ENCODE peak calls at places on chromosomes 12 and 14, in nine cellular contexts. One of them, this sample, is unnamed.
A peak's percentile ranks its signal among the peaks of the same experiment; 100 is the strongest.

GRCh38 chr14:21068521-21069387 is 1.4 kb upstream of the ARHGEF40 start:
- DNase-seq in IMR-90: peak; percentile 52
- DNase-seq in right lobe of liver: peak; percentile 60
- DNase-seq in body of pancreas: peak; percentile 70
- DNase-seq in MM.1S: peak; percentile 36
- DNase-seq in sigmoid colon: peak; percentile 83
- DNase-seq in hepatocyte: peak; percentile 80
- DNase-seq in kidney: peak; percentile 79
- DNase-seq in adrenal gland: no peak
- DNase-seq in this sample: peak; percentile 63

GRCh38 chr14:21768116-21768874 is 94.7 kb upstream of the OR4E1 start:
- DNase-seq in IMR-90: peak; percentile 1
- DNase-seq in right lobe of liver: no peak
- DNase-seq in body of pancreas: no peak
- DNase-seq in MM.1S: peak; percentile 79
- DNase-seq in sigmoid colon: no peak
- DNase-seq in hepatocyte: peak; percentile 55
- DNase-seq in kidney: no peak
- DNase-seq in adrenal gland: no peak
- DNase-seq in this sample: peak; percentile 65

GRCh38 chr14:69879175-69880047 is at the start of gene SMOC1:
- DNase-seq in IMR-90: peak; percentile 79
- DNase-seq in right lobe of liver: peak; percentile 95
- DNase-seq in body of pancreas: peak; percentile 82
- DNase-seq in MM.1S: peak; percentile 80
- DNase-seq in sigmoid colon: no peak
- DNase-seq in hepatocyte: peak; percentile 80
- DNase-seq in kidney: peak; percentile 81
- DNase-seq in adrenal gland: peak; percentile 67
- DNase-seq in this sample: peak; percentile 90

GRCh38 chr12:119894916-119895315 is 17.8 kb upstream of the CIT start:
- DNase-seq in IMR-90: no peak
- DNase-seq in right lobe of liver: no peak
- DNase-seq in body of pancreas: no peak
- DNase-seq in MM.1S: no peak
- DNase-seq in sigmoid colon: no peak
- DNase-seq in hepatocyte: no peak
- DNase-seq in kidney: no peak
- DNase-seq in adrenal gland: no peak
- DNase-seq in this sample: no peak

GRCh38 chr14:67191768-67192290 is 2.6 kb downstream of the GARIN2 start:
- DNase-seq in IMR-90: peak; percentile 48
- DNase-seq in right lobe of liver: no peak
- DNase-seq in body of pancreas: no peak
- DNase-seq in MM.1S: no peak
- DNase-seq in sigmoid colon: no peak
- DNase-seq in hepatocyte: no peak
- DNase-seq in kidney: no peak
- DNase-seq in adrenal gland: no peak
- DNase-seq in this sample: no peak

GRCh38 chr12:19941096-19941495 is 427.2 kb upstream of the PDE3A start:
- DNase-seq in IMR-90: no peak
- DNase-seq in right lobe of liver: no peak
- DNase-seq in body of pancreas: no peak
- DNase-seq in MM.1S: no peak
- DNase-seq in sigmoid colon: no peak
- DNase-seq in hepatocyte: no peak
- DNase-seq in kidney: no peak
- DNase-seq in adrenal gland: no peak
- DNase-seq in this sample: no peak

GRCh38 chr14:64232095-64232830 is 61.9 kb downstream of the ESR2 start:
- DNase-seq in IMR-90: peak; percentile 96
- DNase-seq in right lobe of liver: no peak
- DNase-seq in body of pancreas: no peak
- DNase-seq in MM.1S: no peak
- DNase-seq in sigmoid colon: no peak
- DNase-seq in hepatocyte: no peak
- DNase-seq in kidney: no peak
- DNase-seq in adrenal gland: peak; percentile 85
- DNase-seq in this sample: no peak

GRCh38 chr12:43282106-43282505 is 269.9 kb downstream of the ADAMTS20 start:
- DNase-seq in IMR-90: peak; percentile 65
- DNase-seq in right lobe of liver: no peak
- DNase-seq in body of pancreas: no peak
- DNase-seq in MM.1S: peak; percentile 32
- DNase-seq in sigmoid colon: no peak
- DNase-seq in hepatocyte: peak; percentile 24
- DNase-seq in kidney: no peak
- DNase-seq in adrenal gland: no peak
- DNase-seq in this sample: peak; percentile 34

GRCh38 chr12:22287776-22288621 is 46.5 kb downstream of the ST8SIA1 start:
- DNase-seq in IMR-90: peak; percentile 70
- DNase-seq in right lobe of liver: no peak
- DNase-seq in body of pancreas: no peak
- DNase-seq in MM.1S: no peak
- DNase-seq in sigmoid colon: no peak
- DNase-seq in hepatocyte: no peak
- DNase-seq in kidney: no peak
- DNase-seq in adrenal gland: no peak
- DNase-seq in this sample: no peak

GRCh38 chr12:63845726-63846125 is 1.2 kb downstream of the SRGAP1 start:
- DNase-seq in IMR-90: peak; percentile 54
- DNase-seq in right lobe of liver: no peak
- DNase-seq in body of pancreas: no peak
- DNase-seq in MM.1S: no peak
- DNase-seq in sigmoid colon: no peak
- DNase-seq in hepatocyte: peak; percentile 60
- DNase-seq in kidney: no peak
- DNase-seq in adrenal gland: no peak
- DNase-seq in this sample: peak; percentile 13

DNA sequence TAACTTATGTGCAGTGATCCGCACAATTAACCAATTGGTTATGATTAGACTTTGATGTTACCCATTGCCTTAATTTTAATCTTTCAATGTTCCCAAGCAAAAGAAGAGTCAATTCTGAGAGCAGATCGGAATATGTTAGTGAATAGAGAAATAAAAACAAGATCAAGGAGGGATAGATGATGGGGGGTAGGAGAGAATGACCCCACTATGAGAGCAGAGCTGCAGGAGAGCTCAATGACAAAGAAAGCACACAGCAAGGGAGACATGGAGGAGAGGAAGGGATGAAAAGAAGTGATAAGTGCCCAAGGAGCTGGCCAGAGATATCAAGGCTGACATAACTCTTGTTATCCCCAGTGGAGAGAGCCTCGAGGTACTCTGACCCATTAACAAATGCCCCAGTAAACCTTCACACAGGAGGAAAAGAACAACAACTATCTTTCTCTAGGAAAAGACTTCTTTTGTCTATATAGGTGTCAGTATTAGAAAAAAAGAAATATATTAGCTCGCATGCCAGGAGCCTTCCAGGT is 52.9 kb upstream of the ANP32D start:
- DNase-seq in IMR-90: no peak
- DNase-seq in right lobe of liver: no peak
- DNase-seq in body of pancreas: no peak
- DNase-seq in MM.1S: no peak
- DNase-seq in sigmoid colon: no peak
- DNase-seq in hepatocyte: no peak
- DNase-seq in kidney: no peak
- DNase-seq in adrenal gland: no peak
- DNase-seq in this sample: no peak
- H3K27ac ChIP-seq in IMR-90: no peak overlapping the region
- H3K27ac ChIP-seq in right lobe of liver: no peak overlapping the region
- H3K27ac ChIP-seq in body of pancreas: no peak overlapping the region
- H3K27ac ChIP-seq in MM.1S: no peak overlapping the region
- H3K27ac ChIP-seq in sigmoid colon: no peak overlapping the region
- H3K27ac ChIP-seq in hepatocyte: peak overlapping the region; percentile 35
- H3K27ac ChIP-seq in kidney: no peak overlapping the region
- H3K27ac ChIP-seq in adrenal gland: no peak overlapping the region
- H3K27ac ChIP-seq in this sample: no peak overlapping the region

GRCh38 chr12:111425655-111426054 is 19.9 kb downstream of the SH2B3 start:
- DNase-seq in IMR-90: peak; percentile 39
- DNase-seq in right lobe of liver: peak; percentile 71
- DNase-seq in body of pancreas: no peak
- DNase-seq in MM.1S: no peak
- DNase-seq in sigmoid colon: no peak
- DNase-seq in hepatocyte: no peak
- DNase-seq in kidney: no peak
- DNase-seq in adrenal gland: no peak
- DNase-seq in this sample: no peak

GRCh38 chr12:111424793-111425251 is 19.1 kb downstream of the SH2B3 start:
- DNase-seq in IMR-90: no peak
- DNase-seq in right lobe of liver: no peak
- DNase-seq in body of pancreas: no peak
- DNase-seq in MM.1S: no peak
- DNase-seq in sigmoid colon: no peak
- DNase-seq in hepatocyte: no peak
- DNase-seq in kidney: peak; percentile 66
- DNase-seq in adrenal gland: no peak
- DNase-seq in this sample: no peak

GRCh38 chr12:111428081-111428727 is 22.5 kb downstream of the SH2B3 start:
- DNase-seq in IMR-90: no peak
- DNase-seq in right lobe of liver: no peak
- DNase-seq in body of pancreas: no peak
- DNase-seq in MM.1S: no peak
- DNase-seq in sigmoid colon: no peak
- DNase-seq in hepatocyte: no peak
- DNase-seq in kidney: no peak
- DNase-seq in adrenal gland: no peak
- DNase-seq in this sample: no peak

GRCh38 chr12:111427417-111428074 is 21.8 kb downstream of the SH2B3 start:
- DNase-seq in IMR-90: no peak
- DNase-seq in right lobe of liver: no peak
- DNase-seq in body of pancreas: no peak
- DNase-seq in MM.1S: no peak
- DNase-seq in sigmoid colon: no peak
- DNase-seq in hepatocyte: no peak
- DNase-seq in kidney: no peak
- DNase-seq in adrenal gland: no peak
- DNase-seq in this sample: no peak

DNA sequence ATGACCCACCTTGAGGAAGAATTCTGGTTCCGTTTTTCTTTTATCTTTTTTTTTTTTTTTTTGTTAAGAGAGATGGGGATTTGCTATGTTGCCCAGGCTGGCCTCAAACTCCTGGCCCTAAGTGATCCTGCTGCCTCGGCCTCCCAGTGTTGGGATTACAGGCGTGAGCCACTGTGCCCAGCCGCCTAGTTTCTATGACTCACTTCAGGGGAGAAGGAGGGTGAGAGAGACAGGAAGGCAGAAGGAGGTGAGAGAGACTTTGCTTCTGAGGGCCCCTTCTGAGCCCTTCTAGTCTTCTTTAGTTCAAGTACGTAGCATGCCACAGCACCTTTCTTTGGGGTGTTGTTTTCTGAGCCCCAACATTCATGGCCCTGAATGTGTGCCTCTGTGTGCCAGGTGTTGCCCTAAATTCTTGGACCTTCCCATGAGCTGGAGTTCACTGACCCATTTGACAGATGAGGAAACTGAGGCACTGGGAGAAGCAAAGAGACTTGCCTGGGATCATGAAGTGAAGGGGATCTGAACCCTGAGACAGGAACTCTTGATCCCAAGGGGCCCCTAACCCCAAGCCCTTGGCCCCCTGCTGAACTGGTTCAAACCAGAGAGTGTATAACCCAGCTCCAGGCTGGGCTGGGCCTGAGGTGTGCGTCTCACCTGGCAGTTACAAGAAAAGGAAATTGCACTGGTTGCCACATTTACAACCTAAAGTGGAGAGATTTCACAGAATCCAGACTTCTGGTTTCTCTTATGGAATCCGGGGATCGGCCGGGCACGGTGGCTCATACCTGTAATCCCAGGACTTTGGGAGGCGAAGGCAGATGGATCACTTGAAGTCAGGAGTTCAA is 20.8 kb downstream of the SH2B3 start:
- DNase-seq in IMR-90: peak; percentile 50
- DNase-seq in right lobe of liver: no peak
- DNase-seq in body of pancreas: no peak
- DNase-seq in MM.1S: no peak
- DNase-seq in sigmoid colon: no peak
- DNase-seq in hepatocyte: no peak
- DNase-seq in kidney: no peak
- DNase-seq in adrenal gland: no peak
- DNase-seq in this sample: no peak
- H3K4me3 ChIP-seq in IMR-90: no peak overlapping the region
- H3K4me3 ChIP-seq in right lobe of liver: no peak overlapping the region
- H3K4me3 ChIP-seq in body of pancreas: no peak overlapping the region
- H3K4me3 ChIP-seq in MM.1S: no peak overlapping the region
- H3K4me3 ChIP-seq in sigmoid colon: no peak overlapping the region
- H3K4me3 ChIP-seq in hepatocyte: no peak overlapping the region
- H3K4me3 ChIP-seq in kidney: no peak overlapping the region
- H3K4me3 ChIP-seq in adrenal gland: no peak overlapping the region
- H3K4me3 ChIP-seq in this sample: no peak overlapping the region

GRCh38 chr12:133180669-133181068 is 626 bp upstream of the ZNF268 start:
- DNase-seq in IMR-90: no peak
- DNase-seq in right lobe of liver: no peak
- DNase-seq in body of pancreas: no peak
- DNase-seq in MM.1S: no peak
- DNase-seq in sigmoid colon: no peak
- DNase-seq in hepatocyte: no peak
- DNase-seq in kidney: no peak
- DNase-seq in adrenal gland: no peak
- DNase-seq in this sample: no peak
- H3K9me3 ChIP-seq in IMR-90: peaks cover 26% of the 10 kb centered on the region
- H3K9me3 ChIP-seq in right lobe of liver: no peaks in the 10 kb centered on the region
- H3K9me3 ChIP-seq in body of pancreas: peaks cover 16% of the 10 kb centered on the region
- H3K9me3 ChIP-seq in MM.1S: no peaks in the 10 kb centered on the region
- H3K9me3 ChIP-seq in sigmoid colon: peaks cover 12% of the 10 kb centered on the region
- H3K9me3 ChIP-seq in hepatocyte: peaks cover 24% of the 10 kb centered on the region
- H3K9me3 ChIP-seq in kidney: peaks cover under 1% of the 10 kb centered on the region
- H3K9me3 ChIP-seq in adrenal gland: peaks cover 4% of the 10 kb centered on the region
- H3K9me3 ChIP-seq in this sample: no peaks in the 10 kb centered on the region

GRCh38 chr12:110686294-110686903 is 2.5 kb downstream of the HVCN1 start:
- DNase-seq in IMR-90: no peak
- DNase-seq in right lobe of liver: no peak
- DNase-seq in body of pancreas: no peak
- DNase-seq in MM.1S: no peak
- DNase-seq in sigmoid colon: peak; percentile 32
- DNase-seq in hepatocyte: no peak
- DNase-seq in kidney: no peak
- DNase-seq in adrenal gland: no peak
- DNase-seq in this sample: no peak

GRCh38 chr12:110688446-110689001 is 391 bp downstream of the HVCN1 start:
- DNase-seq in IMR-90: no peak
- DNase-seq in right lobe of liver: no peak
- DNase-seq in body of pancreas: peak; percentile 11
- DNase-seq in MM.1S: no peak
- DNase-seq in sigmoid colon: no peak
- DNase-seq in hepatocyte: no peak
- DNase-seq in kidney: no peak
- DNase-seq in adrenal gland: no peak
- DNase-seq in this sample: no peak

GRCh38 chr12:110689002-110689600 is at the start of gene HVCN1:
- DNase-seq in IMR-90: no peak
- DNase-seq in right lobe of liver: peak; percentile 63
- DNase-seq in body of pancreas: peak; percentile 50
- DNase-seq in MM.1S: no peak
- DNase-seq in sigmoid colon: peak; percentile 81
- DNase-seq in hepatocyte: peak; percentile 56
- DNase-seq in kidney: peak; percentile 85
- DNase-seq in adrenal gland: peak; percentile 44
- DNase-seq in this sample: peak; percentile 55

GRCh38 chr12:110687770-110688169 is 1.1 kb downstream of the HVCN1 start:
- DNase-seq in IMR-90: no peak
- DNase-seq in right lobe of liver: no peak
- DNase-seq in body of pancreas: no peak
- DNase-seq in MM.1S: no peak
- DNase-seq in sigmoid colon: peak; percentile 56
- DNase-seq in hepatocyte: no peak
- DNase-seq in kidney: no peak
- DNase-seq in adrenal gland: no peak
- DNase-seq in this sample: peak; percentile 32

GRCh38 chr12:110689601-110690430 is 901 bp upstream of the HVCN1 start:
- DNase-seq in IMR-90: no peak
- DNase-seq in right lobe of liver: no peak
- DNase-seq in body of pancreas: peak; percentile 16
- DNase-seq in MM.1S: no peak
- DNase-seq in sigmoid colon: peak; percentile 76
- DNase-seq in hepatocyte: peak; percentile 39
- DNase-seq in kidney: peak; percentile 83
- DNase-seq in adrenal gland: no peak
- DNase-seq in this sample: no peak
- H3K27ac ChIP-seq in IMR-90: no peak overlapping the region
- H3K27ac ChIP-seq in right lobe of liver: peak overlapping the region; percentile 65
- H3K27ac ChIP-seq in body of pancreas: no peak overlapping the region
- H3K27ac ChIP-seq in MM.1S: no peak overlapping the region
- H3K27ac ChIP-seq in sigmoid colon: peak overlapping the region; percentile 71
- H3K27ac ChIP-seq in hepatocyte: peak overlapping the region; percentile 25
- H3K27ac ChIP-seq in kidney: no peak overlapping the region
- H3K27ac ChIP-seq in adrenal gland: no peak overlapping the region
- H3K27ac ChIP-seq in this sample: no peak overlapping the region

This sample was measured in cardiac muscle cell.